ENCODE peak calls at places on chromosomes 6 and 20, in four cellular contexts. One of them, this sample, is unnamed.

GRCh38 chr20:41696428-41696827 is 78.3 kb upstream of the CHD6 start:
- DNase-seq in PC-9: no peak
- DNase-seq in GM23338: no peak
- DNase-seq in PC-3: no peak
- DNase-seq in this sample: no peak

GRCh38 chr20:8670900-8671229 is 398.0 kb upstream of the PLCB4 start:
- DNase-seq in PC-9: no peak
- DNase-seq in GM23338: no peak
- DNase-seq in PC-3: no peak
- DNase-seq in this sample: no peak

GRCh38 chr6:102398788-102399390 is 1005.4 kb downstream of the GRIK2 start:
- DNase-seq in PC-9: no peak
- DNase-seq in GM23338: peak; percentile 37
- DNase-seq in PC-3: no peak
- DNase-seq in this sample: no peak

GRCh38 chr6:55293116-55293515 is 34.2 kb upstream of the GFRAL start:
- DNase-seq in PC-9: no peak
- DNase-seq in GM23338: peak; percentile 67
- DNase-seq in PC-3: peak; percentile 56
- DNase-seq in this sample: peak; percentile 3

GRCh38 chr20:62208805-62209755 is 11.0 kb downstream of the HRH3 start:
- DNase-seq in PC-9: peak; percentile 54
- DNase-seq in GM23338: peak; percentile 76
- DNase-seq in PC-3: peak; percentile 79
- DNase-seq in this sample: no peak

GRCh38 chr6:44932651-44933091 is 395.5 kb upstream of the RUNX2 start:
- DNase-seq in PC-9: no peak
- DNase-seq in GM23338: no peak
- DNase-seq in PC-3: no peak
- DNase-seq in this sample: no peak

GRCh38 chr6:150891886-150892485 is 26.5 kb downstream of the MTHFD1L start:
- DNase-seq in PC-9: peak; percentile 58
- DNase-seq in GM23338: peak; percentile 81
- DNase-seq in PC-3: peak; percentile 79
- DNase-seq in this sample: peak; percentile 68

GRCh38 chr6:137811121-137811911 is 55.7 kb upstream of the TNFAIP3 start:
- DNase-seq in PC-9: peak; percentile 56
- DNase-seq in GM23338: peak; percentile 4
- DNase-seq in PC-3: peak; percentile 80
- DNase-seq in this sample: peak; percentile 59

GRCh38 chr20:38117635-38118034 is 47.4 kb downstream of the TGM2 start:
- DNase-seq in PC-9: peak; percentile 57
- DNase-seq in GM23338: no peak
- DNase-seq in PC-3: peak; percentile 96
- DNase-seq in this sample: no peak

GRCh38 chr6:41008011-41008410 is 31.0 kb downstream of the UNC5CL start:
- DNase-seq in PC-9: no peak
- DNase-seq in GM23338: no peak
- DNase-seq in PC-3: no peak
- DNase-seq in this sample: no peak
- H3K9me2 ChIP-seq in PC-9: no peaks in the 10 kb centered on the region
- H3K9me2 ChIP-seq in GM23338: peaks cover 9% of the 10 kb centered on the region
- H3K9me2 ChIP-seq in PC-3: no peaks in the 10 kb centered on the region
- H3K9me2 ChIP-seq in this sample: no peaks in the 10 kb centered on the region

DNA sequence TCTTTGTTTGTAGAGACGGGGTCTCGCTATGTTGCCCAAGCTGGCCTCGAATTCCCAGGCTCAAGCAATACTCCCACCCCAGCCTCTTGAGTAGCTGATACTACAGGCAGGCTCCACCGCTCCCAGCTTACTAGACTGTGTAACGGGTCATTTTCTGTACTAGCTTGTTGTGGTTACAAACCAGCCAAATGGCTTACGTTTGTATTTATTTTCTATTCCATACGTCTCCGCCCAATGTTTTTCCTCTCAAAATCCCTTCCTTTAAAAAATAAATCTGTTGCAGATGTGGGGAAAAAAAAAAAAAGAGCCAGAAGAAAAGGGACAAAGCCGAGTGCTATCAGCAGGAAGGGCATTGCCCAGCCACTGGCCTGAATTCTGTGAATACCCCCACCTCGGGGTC is 41.6 kb downstream of the PRND start:
- DNase-seq in PC-9: no peak
- DNase-seq in GM23338: no peak
- DNase-seq in PC-3: no peak
- DNase-seq in this sample: no peak
- TF ChIP-seq CTCF in PC-9: no peak
- TF ChIP-seq CTCF in GM23338: no peak
- TF ChIP-seq CTCF in PC-3: no peak
- TF ChIP-seq CTCF in this sample: no peak

GRCh38 chr20:57280221-57280620 is 13.8 kb upstream of the BMP7 start:
- DNase-seq in PC-9: no peak
- DNase-seq in GM23338: no peak
- DNase-seq in PC-3: no peak
- DNase-seq in this sample: peak; percentile 73
- H3K27ac ChIP-seq in PC-9: no peak overlapping the region
- H3K27ac ChIP-seq in GM23338: no peak overlapping the region
- H3K27ac ChIP-seq in PC-3: no peak overlapping the region
- H3K27ac ChIP-seq in this sample: peak overlapping the region; percentile 49

DNA sequence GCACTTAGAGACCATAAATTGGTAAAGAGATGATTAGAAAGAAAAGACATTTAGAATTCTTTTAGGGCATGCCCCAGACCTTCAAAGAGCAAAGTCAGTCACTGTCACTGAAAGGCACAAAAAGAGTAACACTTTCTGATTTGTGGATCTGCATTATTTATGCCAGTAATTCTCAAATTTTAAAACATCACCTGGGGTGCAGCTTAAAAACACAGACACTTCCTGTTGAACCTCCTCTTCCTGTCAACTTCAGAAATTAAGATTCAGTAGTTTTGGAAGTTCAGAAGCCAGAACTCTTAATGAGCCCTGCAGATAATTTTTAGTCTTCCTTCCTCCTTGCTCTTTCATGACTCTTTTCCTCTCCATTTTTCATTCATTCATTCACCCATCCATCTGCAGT is 137.5 kb downstream of the NRN1 start:
- DNase-seq in PC-9: no peak
- DNase-seq in GM23338: no peak
- DNase-seq in PC-3: no peak
- DNase-seq in this sample: no peak
- H3K9me2 ChIP-seq in PC-9: no peaks in the 10 kb centered on the region
- H3K9me2 ChIP-seq in GM23338: peaks cover 11% of the 10 kb centered on the region
- H3K9me2 ChIP-seq in PC-3: no peaks in the 10 kb centered on the region
- H3K9me2 ChIP-seq in this sample: no peaks in the 10 kb centered on the region

GRCh38 chr6:155265843-155266535 is 2.2 kb downstream of the CLDN20 start:
- DNase-seq in PC-9: no peak
- DNase-seq in GM23338: peak; percentile 65
- DNase-seq in PC-3: peak; percentile 10
- DNase-seq in this sample: no peak
- TF ChIP-seq CTCF in PC-9: no peak
- TF ChIP-seq CTCF in GM23338: peak; percentile 52
- TF ChIP-seq CTCF in PC-3: peak; percentile 21
- TF ChIP-seq CTCF in this sample: no peak

This sample was measured in OCI-LY7.